ENCODE peak calls at places on chromosomes 6 and 20, in ten cellular contexts. M, D, X, J, C, S, A, E, G and F are unnamed samples.

GRCh38 chr6:34284563-34285545 is 36.0 kb upstream of the SMIM29 start:
- DNase-seq in M (peak), D (peak), X (peak), J (peak), C (peak), S (peak), A (peak), E (peak), G (no peak), F (no peak)

GRCh38 chr6:127475135-127475822 is 16.1 kb upstream of the KIAA0408 start:
- DNase-seq in M (no peak), D (no peak), X (no peak), J (no peak), C (no peak), S (no peak), A (no peak), E (no peak), G (no peak), F (peak)

GRCh38 chr20:6588296-6588695 is 179.2 kb upstream of the BMP2 start:
- DNase-seq in M (no peak), D (no peak), X (peak), J (no peak), C (peak), S (no peak), A (no peak), E (peak), G (no peak), F (no peak)

GRCh38 chr20:3819413-3820047 is 817 bp upstream of the AP5S1 start:
- DNase-seq in M (no peak), D (peak), X (no peak), J (no peak), C (no peak), S (peak), A (no peak), E (no peak), G (no peak), F (no peak)

GRCh38 chr6:147507162-147508072 is 1.1 kb upstream of the SAMD5 start:
- DNase-seq in M (no peak), D (peak), X (peak), J (no peak), C (no peak), S (peak), A (peak), E (peak), G (no peak), F (no peak)

GRCh38 chr20:25077610-25078169 is 4.3 kb downstream of the VSX1 start:
- DNase-seq in M (no peak), D (no peak), X (peak), J (no peak), C (peak), S (peak), A (peak), E (no peak), G (no peak), F (peak)

GRCh38 chr6:109241199-109241598 is 141.1 kb downstream of the CD164 start:
- DNase-seq in M (peak), D (no peak), X (peak), J (peak), C (no peak), S (no peak), A (no peak), E (peak), G (no peak), F (no peak)

GRCh38 chr6:28683945-28684538 is 158.4 kb downstream of the GPX5 start:
- DNase-seq in M (peak), D (no peak), X (peak), J (peak), C (no peak), S (no peak), A (no peak), E (peak), G (no peak), F (no peak)

GRCh38 chr6:134741193-134741521 is 208.7 kb downstream of the ALDH8A1 start:
- DNase-seq in M (no peak), D (no peak), X (no peak), J (no peak), C (no peak), S (no peak), A (no peak), E (no peak), G (no peak), F (no peak)

GRCh38 chr20:40630723-40631631 is 58.1 kb downstream of the MAFB start:
- DNase-seq in M (no peak), D (no peak), X (no peak), J (no peak), C (no peak), S (no peak), A (no peak), E (peak), G (no peak), F (peak)

GRCh38 chr6:14516947-14517346 is 399.4 kb downstream of the CD83 start:
- DNase-seq in M (no peak), D (no peak), X (no peak), J (no peak), C (no peak), S (no peak), A (no peak), E (no peak), G (no peak), F (no peak)

GRCh38 chr6:67615796-67616195 is 1019.3 kb upstream of the ADGRB3 start:
- DNase-seq in M (no peak), D (no peak), X (peak), J (no peak), C (no peak), S (no peak), A (no peak), E (peak), G (no peak), F (no peak)

GRCh38 chr20:62696431-62696957 is 12.1 kb upstream of the NTSR1 start:
- DNase-seq in M (no peak), D (no peak), X (no peak), J (no peak), C (no peak), S (no peak), A (no peak), E (no peak), G (no peak), F (no peak)

GRCh38 chr6:116530436-116530835 is 15.0 kb downstream of the TRAPPC3L start:
- DNase-seq in M (peak), D (no peak), X (no peak), J (no peak), C (no peak), S (no peak), A (no peak), E (no peak), G (no peak), F (no peak)

GRCh38 chr6:22884441-22884840 is 315.1 kb downstream of the HDGFL1 start:
- DNase-seq in M (no peak), D (no peak), X (no peak), J (no peak), C (no peak), S (no peak), A (no peak), E (no peak), G (no peak), F (no peak)

GRCh38 chr6:147522597-147522996 is 14.1 kb downstream of the SAMD5 start:
- DNase-seq in M (no peak), D (no peak), X (no peak), J (no peak), C (no peak), S (no peak), A (no peak), E (peak), G (no peak), F (no peak)

GRCh38 chr6:106997392-106998257 is 23.1 kb upstream of the CD24 start:
- DNase-seq in M (peak), D (no peak), X (peak), J (peak), C (peak), S (peak), A (peak), E (peak), G (no peak), F (no peak)

GRCh38 chr6:125809771-125810315 is 19.1 kb downstream of the NCOA7 start:
- DNase-seq in M (no peak), D (no peak), X (no peak), J (no peak), C (no peak), S (no peak), A (no peak), E (no peak), G (no peak), F (no peak)

GRCh38 chr6:142943746-142944125 is 1.2 kb downstream of the HIVEP2 start:
- DNase-seq in M (no peak), D (peak), X (peak), J (no peak), C (no peak), S (no peak), A (no peak), E (peak), G (no peak), F (no peak)

DNA sequence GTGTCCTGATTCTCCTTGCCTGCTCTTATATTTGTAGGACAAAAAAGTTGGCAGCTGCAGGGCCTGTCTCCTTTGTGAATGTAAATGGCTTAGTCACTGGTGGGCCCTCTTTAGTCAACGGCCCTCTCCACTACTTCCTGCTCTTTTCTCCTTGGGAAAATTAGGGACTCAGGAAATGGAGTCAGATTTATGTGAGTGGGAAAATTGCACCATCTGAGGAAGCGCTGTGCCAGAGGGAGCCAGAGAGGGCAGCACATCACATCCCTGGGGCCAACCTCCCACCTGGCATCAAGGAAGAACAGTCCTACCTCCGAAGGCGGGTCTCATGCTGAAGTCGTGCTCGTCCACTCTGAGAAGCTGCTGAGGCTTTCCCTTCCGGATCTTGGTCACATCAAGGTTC is 15.6 kb downstream of the GABRR2 start:
- DNase-seq in M (no peak), D (no peak), X (no peak), J (no peak), C (no peak), S (no peak), A (no peak), E (peak), G (no peak), F (no peak)
- TF ChIP-seq CTCF in M (peak), D (no peak), X (peak), J (peak), C (no peak), S (no peak), A (no peak), E (no peak), G (peak), F (no peak)

DNA sequence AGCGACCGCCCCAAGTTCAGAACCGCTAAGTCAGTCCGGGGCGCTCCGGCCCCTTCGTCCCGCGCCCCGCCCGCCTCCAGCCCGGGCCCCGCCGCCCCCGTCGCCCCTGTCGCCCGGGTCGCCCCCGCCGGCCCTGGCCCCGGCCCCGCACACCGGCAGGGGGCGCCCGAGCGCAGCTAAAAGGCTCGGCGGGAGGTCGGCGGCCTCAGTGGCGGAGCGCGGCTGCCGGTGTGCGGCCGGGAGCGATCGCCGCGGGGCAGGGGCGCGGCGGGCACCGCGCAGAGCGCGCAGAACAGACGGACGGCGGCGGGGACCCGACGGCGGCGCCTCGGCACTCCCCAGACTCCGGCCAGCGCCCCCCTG is at the start of gene FNDC1:
- DNase-seq in M (no peak), D (peak), X (no peak), J (no peak), C (no peak), S (peak), A (peak), E (no peak), G (no peak), F (no peak)
- TF ChIP-seq CTCF in M (no peak), D (peak), X (no peak), J (peak), C (no peak), S (no peak), A (no peak), E (peak), G (no peak), F (peak)

GRCh38 chr6:104325341-104326172 is 534.2 kb downstream of the HACE1 start:
- DNase-seq in M (peak), D (no peak), X (peak), J (no peak), C (no peak), S (no peak), A (no peak), E (peak), G (no peak), F (no peak)
- TF ChIP-seq CTCF in M (peak), D (peak), X (peak), J (peak), C (peak), S (peak), A (peak), E (peak), G (peak), F (peak)

GRCh38 chr20:8082025-8082424 is 50.0 kb upstream of the PLCB1 start:
- DNase-seq in M (peak), D (no peak), X (peak), J (no peak), C (no peak), S (no peak), A (no peak), E (peak), G (no peak), F (no peak)
- TF ChIP-seq CTCF in M (peak), D (peak), X (peak), J (peak), C (no peak), S (no peak), A (peak), E (peak), G (peak), F (no peak)

GRCh38 chr6:8195040-8195713 is 92.8 kb upstream of the EEF1E1 start:
- DNase-seq in M (no peak), D (no peak), X (no peak), J (no peak), C (no peak), S (no peak), A (no peak), E (no peak), G (no peak), F (no peak)
- TF ChIP-seq CTCF in M (peak), D (no peak), X (no peak), J (no peak), C (no peak), S (no peak), A (no peak), E (peak), G (peak), F (no peak)